ENCODE peak calls at places on chromosomes 11 and 22, in five cellular contexts. One of them, this sample, is unnamed.

GRCh38 chr11:113249491-113249763 is 65.0 kb upstream of the TTC12 start:
- DNase-seq in kidney: no peak
- DNase-seq in activated CD8-positive, alpha-beta memory T cell treated with anti-CD3 and anti-CD28 coated beads, Interleukin-2, amount 50 U/mL, for 48 hours: no peak
- DNase-seq in H4: no peak
- DNase-seq in HT-29: peak; percentile 14
- DNase-seq in this sample: no peak

GRCh38 chr11:12467610-12468009 is 90.2 kb downstream of the PARVA start:
- DNase-seq in activated CD8-positive, alpha-beta memory T cell treated with anti-CD3 and anti-CD28 coated beads, Interleukin-2, amount 50 U/mL, for 48 hours: no peak
- DNase-seq in HT-29: no peak
- DNase-seq in kidney: no peak
- DNase-seq in H4: no peak
- DNase-seq in this sample: no peak

GRCh38 chr22:24500251-24500820 is 5.2 kb downstream of the UPB1 start:
- DNase-seq in activated CD8-positive, alpha-beta memory T cell treated with anti-CD3 and anti-CD28 coated beads, Interleukin-2, amount 50 U/mL, for 48 hours: no peak
- DNase-seq in HT-29: no peak
- DNase-seq in H4: no peak
- DNase-seq in kidney: peak; percentile 45
- DNase-seq in this sample: peak; percentile 66

GRCh38 chr11:34640050-34640971 is 19.4 kb downstream of the EHF start:
- DNase-seq in kidney: peak; percentile 86
- DNase-seq in HT-29: peak; percentile 98
- DNase-seq in H4: peak; percentile 83
- DNase-seq in activated CD8-positive, alpha-beta memory T cell treated with anti-CD3 and anti-CD28 coated beads, Interleukin-2, amount 50 U/mL, for 48 hours: no peak
- DNase-seq in this sample: peak; percentile 94

GRCh38 chr22:33030923-33031525 is 27.2 kb downstream of the SYN3 start:
- DNase-seq in HT-29: no peak
- DNase-seq in activated CD8-positive, alpha-beta memory T cell treated with anti-CD3 and anti-CD28 coated beads, Interleukin-2, amount 50 U/mL, for 48 hours: no peak
- DNase-seq in kidney: no peak
- DNase-seq in H4: no peak
- DNase-seq in this sample: no peak

GRCh38 chr11:70398834-70399680 is 728 bp downstream of the CTTN start:
- DNase-seq in activated CD8-positive, alpha-beta memory T cell treated with anti-CD3 and anti-CD28 coated beads, Interleukin-2, amount 50 U/mL, for 48 hours: no peak
- DNase-seq in H4: peak; percentile 26
- DNase-seq in HT-29: no peak
- DNase-seq in kidney: no peak
- DNase-seq in this sample: no peak

GRCh38 chr22:29431986-29432385 is 6.4 kb upstream of the RFPL1 start:
- DNase-seq in kidney: no peak
- DNase-seq in activated CD8-positive, alpha-beta memory T cell treated with anti-CD3 and anti-CD28 coated beads, Interleukin-2, amount 50 U/mL, for 48 hours: no peak
- DNase-seq in HT-29: no peak
- DNase-seq in H4: no peak
- DNase-seq in this sample: no peak

GRCh38 chr11:117454564-117454917 is 126.9 kb downstream of the CEP164 start:
- DNase-seq in activated CD8-positive, alpha-beta memory T cell treated with anti-CD3 and anti-CD28 coated beads, Interleukin-2, amount 50 U/mL, for 48 hours: no peak
- DNase-seq in H4: no peak
- DNase-seq in HT-29: no peak
- DNase-seq in kidney: no peak
- DNase-seq in this sample: no peak

GRCh38 chr22:48179571-48180546 is 1417.4 kb downstream of the TBC1D22A start:
- DNase-seq in kidney: no peak
- DNase-seq in HT-29: no peak
- DNase-seq in activated CD8-positive, alpha-beta memory T cell treated with anti-CD3 and anti-CD28 coated beads, Interleukin-2, amount 50 U/mL, for 48 hours: peak; percentile 28
- DNase-seq in H4: no peak
- DNase-seq in this sample: no peak

GRCh38 chr11:99505319-99505718 is 484.6 kb downstream of the CNTN5 start:
- DNase-seq in HT-29: no peak
- DNase-seq in activated CD8-positive, alpha-beta memory T cell treated with anti-CD3 and anti-CD28 coated beads, Interleukin-2, amount 50 U/mL, for 48 hours: no peak
- DNase-seq in H4: peak; percentile 47
- DNase-seq in kidney: no peak
- DNase-seq in this sample: no peak

GRCh38 chr11:45089251-45089650 is 57.2 kb upstream of the PRDM11 start:
- DNase-seq in H4: peak; percentile 36
- DNase-seq in kidney: peak; percentile 91
- DNase-seq in activated CD8-positive, alpha-beta memory T cell treated with anti-CD3 and anti-CD28 coated beads, Interleukin-2, amount 50 U/mL, for 48 hours: no peak
- DNase-seq in HT-29: no peak
- DNase-seq in this sample: no peak

GRCh38 chr22:37331034-37331428 is 48.7 kb downstream of the CYTH4 start:
- DNase-seq in H4: no peak
- DNase-seq in kidney: no peak
- DNase-seq in activated CD8-positive, alpha-beta memory T cell treated with anti-CD3 and anti-CD28 coated beads, Interleukin-2, amount 50 U/mL, for 48 hours: no peak
- DNase-seq in HT-29: no peak
- DNase-seq in this sample: no peak

GRCh38 chr11:80424012-80424695 is 983.3 kb upstream of the TENM4 start:
- DNase-seq in kidney: no peak
- DNase-seq in HT-29: no peak
- DNase-seq in activated CD8-positive, alpha-beta memory T cell treated with anti-CD3 and anti-CD28 coated beads, Interleukin-2, amount 50 U/mL, for 48 hours: no peak
- DNase-seq in H4: no peak
- DNase-seq in this sample: no peak

GRCh38 chr11:126416542-126417090 is 61.1 kb downstream of the ST3GAL4 start:
- DNase-seq in HT-29: peak; percentile 73
- DNase-seq in H4: no peak
- DNase-seq in kidney: peak; percentile 96
- DNase-seq in activated CD8-positive, alpha-beta memory T cell treated with anti-CD3 and anti-CD28 coated beads, Interleukin-2, amount 50 U/mL, for 48 hours: peak; percentile 84
- DNase-seq in this sample: no peak

GRCh38 chr11:74989269-74989655 is 529 bp downstream of the NEU3 start:
- DNase-seq in kidney: no peak
- DNase-seq in HT-29: no peak
- DNase-seq in H4: no peak
- DNase-seq in activated CD8-positive, alpha-beta memory T cell treated with anti-CD3 and anti-CD28 coated beads, Interleukin-2, amount 50 U/mL, for 48 hours: no peak
- DNase-seq in this sample: no peak

GRCh38 chr11:1839924-1840779 is 1.4 kb downstream of the TNNI2 start:
- DNase-seq in kidney: peak; percentile 82
- DNase-seq in H4: no peak
- DNase-seq in activated CD8-positive, alpha-beta memory T cell treated with anti-CD3 and anti-CD28 coated beads, Interleukin-2, amount 50 U/mL, for 48 hours: no peak
- DNase-seq in HT-29: no peak
- DNase-seq in this sample: no peak

GRCh38 chr11:68331338-68331947 is 19.1 kb downstream of the LRP5 start:
- DNase-seq in activated CD8-positive, alpha-beta memory T cell treated with anti-CD3 and anti-CD28 coated beads, Interleukin-2, amount 50 U/mL, for 48 hours: no peak
- DNase-seq in HT-29: peak; percentile 67
- DNase-seq in kidney: no peak
- DNase-seq in H4: no peak
- DNase-seq in this sample: peak; percentile 88

GRCh38 chr11:128725630-128726461 is 32.0 kb downstream of the FLI1 start:
- DNase-seq in kidney: no peak
- DNase-seq in activated CD8-positive, alpha-beta memory T cell treated with anti-CD3 and anti-CD28 coated beads, Interleukin-2, amount 50 U/mL, for 48 hours: no peak
- DNase-seq in H4: peak; percentile 80
- DNase-seq in HT-29: no peak
- DNase-seq in this sample: no peak

GRCh38 chr11:81647374-81647773 is 1086.3 kb downstream of the FAM181B start:
- DNase-seq in HT-29: no peak
- DNase-seq in kidney: no peak
- DNase-seq in activated CD8-positive, alpha-beta memory T cell treated with anti-CD3 and anti-CD28 coated beads, Interleukin-2, amount 50 U/mL, for 48 hours: no peak
- DNase-seq in H4: no peak
- DNase-seq in this sample: no peak

GRCh38 chr11:19110290-19110689 is 6.7 kb upstream of the ZDHHC13 start:
- DNase-seq in HT-29: peak; percentile 31
- DNase-seq in activated CD8-positive, alpha-beta memory T cell treated with anti-CD3 and anti-CD28 coated beads, Interleukin-2, amount 50 U/mL, for 48 hours: no peak
- DNase-seq in H4: no peak
- DNase-seq in kidney: no peak
- DNase-seq in this sample: no peak

GRCh38 chr11:36478700-36479329 is 31.3 kb downstream of the TRAF6 start:
- DNase-seq in HT-29: peak; percentile 75
- DNase-seq in activated CD8-positive, alpha-beta memory T cell treated with anti-CD3 and anti-CD28 coated beads, Interleukin-2, amount 50 U/mL, for 48 hours: no peak
- DNase-seq in kidney: no peak
- DNase-seq in H4: peak; percentile 58
- DNase-seq in this sample: peak; percentile 39

GRCh38 chr11:129352627-129353026 is 23.0 kb upstream of the BARX2 start:
- DNase-seq in kidney: no peak
- DNase-seq in H4: no peak
- DNase-seq in activated CD8-positive, alpha-beta memory T cell treated with anti-CD3 and anti-CD28 coated beads, Interleukin-2, amount 50 U/mL, for 48 hours: no peak
- DNase-seq in HT-29: no peak
- DNase-seq in this sample: no peak

GRCh38 chr22:49072996-49073645 is 754.6 kb downstream of the BRD1 start:
- DNase-seq in activated CD8-positive, alpha-beta memory T cell treated with anti-CD3 and anti-CD28 coated beads, Interleukin-2, amount 50 U/mL, for 48 hours: no peak
- DNase-seq in HT-29: no peak
- DNase-seq in kidney: no peak
- DNase-seq in H4: no peak
- DNase-seq in this sample: no peak

GRCh38 chr11:57885298-57886035 is 123.9 kb downstream of the CTNND1 start:
- DNase-seq in kidney: no peak
- DNase-seq in H4: no peak
- DNase-seq in activated CD8-positive, alpha-beta memory T cell treated with anti-CD3 and anti-CD28 coated beads, Interleukin-2, amount 50 U/mL, for 48 hours: no peak
- DNase-seq in HT-29: peak; percentile 21
- DNase-seq in this sample: peak; percentile 20

GRCh38 chr22:18950141-18950540 is 14.0 kb upstream of the PRODH start:
- DNase-seq in H4: no peak
- DNase-seq in HT-29: no peak
- DNase-seq in kidney: no peak
- DNase-seq in activated CD8-positive, alpha-beta memory T cell treated with anti-CD3 and anti-CD28 coated beads, Interleukin-2, amount 50 U/mL, for 48 hours: no peak
- DNase-seq in this sample: no peak

This sample was measured in HepG2.